ENCODE peak calls at places on chromosomes 6 and 20, in eight cellular contexts. R is amniotic stem cell, D is T-cell, A is globus pallidus, I is HuH-7, G is iPS-NIHi11, O is AG04450, J is posterior cingulate gyrus. Y is an unnamed sample.
A peak's percentile ranks its signal among the peaks of the same experiment; 100 is the strongest.

GRCh38 chr6:79079425-79080130 is 1.5 kb upstream of the PHIP start:
- DNase-seq in D (no peak), R (no peak), O (no peak), J (peak; percentile 9), A (peak; percentile 25), I (no peak), G (no peak), Y (no peak)

GRCh38 chr6:131107166-131107565 is 28.1 kb upstream of the AKAP7 start:
- DNase-seq in G (no peak), O (peak; percentile 69), D (no peak), R (peak; percentile 63), J (no peak), A (no peak), I (peak; percentile 26), Y (no peak)

GRCh38 chr20:39164642-39165041 is 202.5 kb downstream of the DHX35 start:
- DNase-seq in O (no peak), J (no peak), A (no peak), D (no peak), I (no peak), G (no peak), R (no peak), Y (no peak)

GRCh38 chr6:7762758-7763157 is 36.9 kb downstream of the BMP6 start:
- DNase-seq in G (no peak), D (no peak), J (no peak), I (no peak), O (no peak), A (no peak), R (no peak), Y (no peak)

GRCh38 chr6:37489697-37490336 is 9.9 kb downstream of the CCDC167 start:
- DNase-seq in A (no peak), G (no peak), O (no peak), I (no peak), R (no peak), J (no peak), D (no peak), Y (no peak)

GRCh38 chr6:106490030-106490429 is 129.5 kb downstream of the CRYBG1 start:
- DNase-seq in J (no peak), A (no peak), R (no peak), O (no peak), D (no peak), G (no peak), I (no peak), Y (no peak)

GRCh38 chr6:119610265-119610664 is 260.7 kb upstream of the MAN1A1 start:
- DNase-seq in O (no peak), D (no peak), A (no peak), I (no peak), G (no peak), J (no peak), R (no peak), Y (no peak)

GRCh38 chr20:50844430-50845100 is 49.7 kb downstream of the BCAS4 start:
- DNase-seq in J (no peak), R (no peak), O (peak; percentile 49), D (no peak), I (no peak), A (no peak), G (no peak), Y (peak; percentile 83)

GRCh38 chr20:44576297-44576696 is 6.1 kb upstream of the PKIG start:
- DNase-seq in A (no peak), G (peak; percentile 31), R (no peak), J (no peak), O (no peak), I (peak; percentile 12), D (no peak), Y (no peak)

GRCh38 chr6:68880050-68880449 is 245.0 kb downstream of the ADGRB3 start:
- DNase-seq in A (no peak), I (no peak), J (no peak), G (peak; percentile 7), O (no peak), D (no peak), R (no peak), Y (no peak)

GRCh38 chr20:8946036-8946926 is 122.6 kb upstream of the PLCB4 start:
- DNase-seq in G (no peak), I (no peak), J (no peak), D (no peak), R (no peak), A (no peak), O (no peak), Y (no peak)

GRCh38 chr6:26268659-26269402 is 96.2 kb upstream of the BTN3A2 start:
- DNase-seq in R (no peak), G (peak; percentile 47), D (no peak), O (no peak), I (no peak), A (no peak), J (no peak), Y (no peak)

GRCh38 chr6:16318538-16318937 is 80.2 kb downstream of the GMPR start:
- DNase-seq in O (no peak), I (no peak), G (no peak), R (peak; percentile 55), D (no peak), J (peak; percentile 38), A (no peak), Y (no peak)

GRCh38 chr6:33581186-33581585 is 1.1 kb upstream of the BAK1 start:
- DNase-seq in D (no peak), J (no peak), I (no peak), G (no peak), O (no peak), A (no peak), R (no peak), Y (no peak)